ENCODE peak calls at places on chromosomes 2 and 18, in five cellular contexts. T is kidney, Q is AG08396, V is sigmoid colon, X is progenitor cell of endocrine pancreas. D is an unnamed sample.

GRCh38 chr18:40851014-40851429 is 1104.0 kb upstream of the PIK3C3 start:
- DNase-seq in T (no peak), V (no peak), Q (no peak), X (no peak), D (peak)

GRCh38 chr2:83990601-83991000 is 468.5 kb downstream of the SUCLG1 start:
- DNase-seq in X (no peak), V (no peak), T (no peak), Q (no peak), D (no peak)

GRCh38 chr2:215435261-215435808 is 533 bp downstream of the FN1 start:
- DNase-seq in X (no peak), T (peak), Q (no peak), V (peak), D (no peak)

GRCh38 chr2:212142616-212143015 is 396.0 kb downstream of the ERBB4 start:
- DNase-seq in T (no peak), Q (no peak), V (no peak), X (no peak), D (no peak)

GRCh38 chr2:137715731-137716191 is 248.5 kb upstream of the HNMT start:
- DNase-seq in V (no peak), T (peak), X (no peak), Q (no peak), D (no peak)

GRCh38 chr2:64838817-64839216 is 150.4 kb upstream of the SLC1A4 start:
- DNase-seq in X (no peak), V (no peak), Q (peak), T (peak), D (no peak)

GRCh38 chr2:237691200-237691907 is 64.0 kb downstream of the LRRFIP1 start:
- DNase-seq in V (no peak), T (no peak), X (peak), Q (no peak), D (no peak)

GRCh38 chr2:53505814-53506213 is 261.8 kb upstream of the CHAC2 start:
- DNase-seq in T (no peak), Q (no peak), V (no peak), X (no peak), D (no peak)

GRCh38 chr2:99725810-99726209 is 236.0 kb upstream of the REV1 start:
- DNase-seq in T (no peak), Q (no peak), X (no peak), V (no peak), D (no peak)

GRCh38 chr18:49380812-49381211 is 79.6 kb downstream of the DYM start:
- DNase-seq in Q (no peak), X (no peak), V (no peak), T (no peak), D (no peak)

GRCh38 chr2:85158559-85159273 is 25.5 kb downstream of the TCF7L1 start:
- DNase-seq in V (no peak), X (no peak), Q (no peak), T (no peak), D (no peak)

GRCh38 chr2:44959855-44960254 is 18.4 kb downstream of the SIX3 start:
- DNase-seq in X (no peak), Q (no peak), T (peak), V (no peak), D (no peak)

GRCh38 chr2:8479298-8479697 is 202.6 kb upstream of the ID2 start:
- DNase-seq in V (peak), X (no peak), T (no peak), Q (no peak), D (no peak)

GRCh38 chr18:62279561-62279960 is 45.5 kb upstream of the TNFRSF11A start:
- DNase-seq in V (no peak), Q (no peak), X (no peak), T (no peak), D (peak)

GRCh38 chr18:56647071-56647470 is 4.1 kb upstream of the WDR7 start:
- DNase-seq in V (no peak), Q (no peak), T (no peak), X (no peak), D (no peak)

GRCh38 chr2:1588994-1589611 is 155.2 kb downstream of the PXDN start:
- DNase-seq in X (no peak), T (peak), Q (no peak), V (no peak), D (no peak)

GRCh38 chr2:191319181-191319580 is 74.0 kb downstream of the MYO1B start:
- DNase-seq in T (no peak), V (no peak), Q (no peak), X (no peak), D (no peak)

GRCh38 chr2:233929352-233929843 is 12.2 kb downstream of the TRPM8 start:
- DNase-seq in V (no peak), Q (no peak), T (no peak), X (no peak), D (no peak)

GRCh38 chr2:30871980-30872789 is 64.9 kb upstream of the CAPN13 start:
- DNase-seq in X (no peak), Q (no peak), V (no peak), T (no peak), D (no peak)

GRCh38 chr2:224793961-224794360 is 77.8 kb upstream of the CCDC195 start:
- DNase-seq in X (no peak), T (no peak), V (no peak), Q (peak), D (no peak)

GRCh38 chr18:46097378-46097852 is 681 bp downstream of the ATP5F1A start:
- DNase-seq in T (no peak), X (no peak), V (no peak), Q (no peak), D (no peak)

GRCh38 chr2:63049291-63050185 is 1.1 kb upstream of the OTX1 start:
- DNase-seq in Q (peak), V (no peak), T (no peak), X (no peak), D (no peak)

GRCh38 chr2:43078781-43079755 is 147.3 kb downstream of the ZFP36L2 start:
- DNase-seq in T (peak), V (no peak), Q (no peak), X (no peak), D (no peak)

GRCh38 chr2:25639131-25639530 is 34.2 kb downstream of the DTNB start:
- DNase-seq in X (no peak), T (no peak), Q (no peak), V (no peak), D (no peak)

GRCh38 chr18:22088029-22088428 is 81.4 kb upstream of the GATA6 start:
- DNase-seq in X (no peak), T (no peak), Q (no peak), V (no peak), D (no peak)

GRCh38 chr2:203786912-203787311 is 80.5 kb downstream of the CD28 start:
- DNase-seq in Q (no peak), T (no peak), X (no peak), V (peak), D (peak)

GRCh38 chr2:60560734-60561649 is 7.5 kb upstream of the BCL11A start:
- DNase-seq in Q (peak), T (no peak), V (no peak), X (no peak), D (no peak)

GRCh38 chr2:113201496-113202304 is 27.9 kb downstream of the PSD4 start:
- DNase-seq in V (no peak), T (no peak), X (no peak), Q (no peak), D (no peak)

GRCh38 chr2:8223731-8224678 is 457.9 kb upstream of the ID2 start:
- DNase-seq in Q (no peak), V (no peak), X (no peak), T (no peak), D (no peak)

GRCh38 chr18:13725566-13726227 is 661 bp downstream of the FAM210A start:
- DNase-seq in V (no peak), X (no peak), Q (peak), T (no peak), D (no peak)

GRCh38 chr2:231169475-231169874 is 29.0 kb upstream of the ARMC9 start:
- DNase-seq in T (no peak), Q (no peak), V (no peak), X (no peak), D (no peak)

GRCh38 chr2:3094999-3095958 is 282.3 kb downstream of the EIPR1 start:
- DNase-seq in Q (no peak), T (peak), X (no peak), V (no peak), D (no peak)

GRCh38 chr2:102520801-102521200 is 47.8 kb downstream of the SLC9A4 start:
- DNase-seq in X (no peak), Q (no peak), V (no peak), T (no peak), D (no peak)

GRCh38 chr2:20430461-20431302 is 16.2 kb upstream of the RHOB start:
- DNase-seq in T (no peak), Q (no peak), V (peak), X (no peak), D (no peak)

GRCh38 chr2:213068681-213069359 is 82.6 kb downstream of the IKZF2 start:
- DNase-seq in Q (no peak), V (no peak), X (no peak), T (no peak), D (no peak)

GRCh38 chr18:68172842-68173549 is 541.9 kb downstream of the TMX3 start:
- DNase-seq in V (no peak), Q (no peak), X (no peak), T (peak), D (no peak)

GRCh38 chr2:239355139-239355538 is 45.7 kb downstream of the HDAC4 start:
- DNase-seq in X (no peak), Q (peak), V (peak), T (no peak), D (no peak)

GRCh38 chr18:26925313-26925712 is 59.8 kb upstream of the AQP4 start:
- DNase-seq in Q (no peak), T (no peak), X (no peak), V (no peak), D (no peak)

GRCh38 chr2:10274376-10274775 is 28.3 kb upstream of the HPCAL1 start:
- DNase-seq in T (peak), V (no peak), Q (no peak), X (no peak), D (no peak)

D was measured in NCI-H2107.